ENCODE peak calls at places on chromosomes 3 and 15, in six cellular contexts. N, X, J, B, K and Y are unnamed samples.

GRCh38 chr3:48086736-48087470 is 70.7 kb upstream of the MAP4 start:
- DNase-seq in N (no peak), X (peak; percentile 89), J (no peak), B (peak; percentile 69), K (no peak), Y (no peak)

GRCh38 chr3:101954946-101955345 is 105.6 kb downstream of the NFKBIZ start:
- DNase-seq in N (no peak), X (no peak), J (no peak), B (no peak), K (no peak), Y (no peak)

GRCh38 chr15:88539441-88539840 is 7.0 kb downstream of the DET1 start:
- DNase-seq in N (no peak), X (no peak), J (no peak), B (no peak), K (no peak), Y (no peak)

GRCh38 chr15:34883633-34884032 is 85.9 kb downstream of the AQR start:
- DNase-seq in N (no peak), X (peak; percentile 16), J (no peak), B (peak; percentile 25), K (no peak), Y (no peak)

GRCh38 chr15:69824877-69825406 is 272.8 kb downstream of the TLE3 start:
- DNase-seq in N (no peak), X (no peak), J (no peak), B (no peak), K (no peak), Y (no peak)

GRCh38 chr3:146044046-146044445 is 116.9 kb downstream of the PLOD2 start:
- DNase-seq in N (no peak), X (no peak), J (no peak), B (peak; percentile 57), K (no peak), Y (no peak)

GRCh38 chr3:29194139-29194538 is 86.7 kb upstream of the RBMS3 start:
- DNase-seq in N (no peak), X (no peak), J (no peak), B (no peak), K (no peak), Y (no peak)

GRCh38 chr3:64363842-64364241 is 138.6 kb upstream of the PRICKLE2 start:
- DNase-seq in N (no peak), X (no peak), J (no peak), B (no peak), K (no peak), Y (no peak)

GRCh38 chr15:23564798-23565394 is 578 bp upstream of the MKRN3 start:
- DNase-seq in N (no peak), X (no peak), J (no peak), B (no peak), K (no peak), Y (no peak)

GRCh38 chr15:32864841-32865240 is 147.0 kb downstream of the GREM1 start:
- DNase-seq in N (no peak), X (no peak), J (no peak), B (no peak), K (no peak), Y (no peak)

GRCh38 chr15:48389701-48390143 is 58.5 kb downstream of the DUT start:
- DNase-seq in N (no peak), X (peak; percentile 68), J (no peak), B (peak; percentile 83), K (no peak), Y (no peak)

GRCh38 chr15:31801152-31801551 is 229.2 kb upstream of the CHRNA7 start:
- DNase-seq in N (peak; percentile 58), X (no peak), J (no peak), B (peak; percentile 58), K (peak; percentile 17), Y (no peak)

GRCh38 chr3:23948761-23949160 is 3.7 kb downstream of the NR1D2 start:
- DNase-seq in N (no peak), X (peak; percentile 51), J (no peak), B (peak; percentile 70), K (no peak), Y (no peak)

GRCh38 chr15:58393196-58393790 is 38.5 kb upstream of the LIPC start:
- DNase-seq in N (no peak), X (peak; percentile 30), J (no peak), B (no peak), K (no peak), Y (no peak)

GRCh38 chr3:186985713-186986364 is 55.5 kb downstream of the ST6GAL1 start:
- DNase-seq in N (no peak), X (no peak), J (no peak), B (no peak), K (no peak), Y (no peak)

GRCh38 chr3:180918542-180918941 is 6.1 kb downstream of the FXR1 start:
- DNase-seq in N (no peak), X (no peak), J (no peak), B (no peak), K (no peak), Y (no peak)

GRCh38 chr15:81334768-81335447 is 11.0 kb upstream of the STARD5 start:
- DNase-seq in N (no peak), X (no peak), J (no peak), B (no peak), K (no peak), Y (no peak)

GRCh38 chr15:81337713-81338157 is 13.8 kb upstream of the STARD5 start:
- DNase-seq in N (no peak), X (no peak), J (peak; percentile 52), B (peak; percentile 35), K (no peak), Y (no peak)

GRCh38 chr15:81337241-81337640 is 13.3 kb upstream of the STARD5 start:
- DNase-seq in N (no peak), X (no peak), J (no peak), B (no peak), K (no peak), Y (no peak)

GRCh38 chr15:81335631-81336030 is 11.7 kb upstream of the STARD5 start:
- DNase-seq in N (no peak), X (no peak), J (no peak), B (no peak), K (no peak), Y (no peak)

DNA sequence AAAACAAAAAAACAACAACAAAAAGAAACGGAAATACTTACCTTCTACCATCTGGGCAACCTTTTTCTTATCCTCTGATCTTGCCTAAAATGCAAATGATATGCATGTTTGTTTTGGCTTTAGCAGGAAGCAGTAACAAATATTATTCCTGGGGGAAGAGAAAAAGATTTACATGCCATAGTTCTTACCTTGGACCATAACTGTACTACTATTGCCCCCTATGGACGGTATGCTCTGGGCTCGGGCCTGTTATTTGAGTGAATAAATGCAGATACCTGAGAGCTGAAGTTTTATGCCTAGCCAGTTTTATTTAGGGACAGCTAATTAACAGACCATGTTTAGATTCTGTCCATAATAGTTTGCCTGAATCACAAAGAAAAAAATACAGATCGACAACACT is 12.6 kb upstream of the STARD5 start:
- DNase-seq in N (no peak), X (peak; percentile 44), J (no peak), B (peak; percentile 42), K (no peak), Y (no peak)
- H3K27ac ChIP-seq in N (no peak overlapping the region), X (no peak overlapping the region), J (no peak overlapping the region), B (no peak overlapping the region), K (no peak overlapping the region), Y (no peak overlapping the region)

GRCh38 chr3:173502983-173503568 is 105.5 kb downstream of the NLGN1 start:
- DNase-seq in N (no peak), X (peak; percentile 35), J (no peak), B (peak; percentile 49), K (no peak), Y (no peak)

DNA sequence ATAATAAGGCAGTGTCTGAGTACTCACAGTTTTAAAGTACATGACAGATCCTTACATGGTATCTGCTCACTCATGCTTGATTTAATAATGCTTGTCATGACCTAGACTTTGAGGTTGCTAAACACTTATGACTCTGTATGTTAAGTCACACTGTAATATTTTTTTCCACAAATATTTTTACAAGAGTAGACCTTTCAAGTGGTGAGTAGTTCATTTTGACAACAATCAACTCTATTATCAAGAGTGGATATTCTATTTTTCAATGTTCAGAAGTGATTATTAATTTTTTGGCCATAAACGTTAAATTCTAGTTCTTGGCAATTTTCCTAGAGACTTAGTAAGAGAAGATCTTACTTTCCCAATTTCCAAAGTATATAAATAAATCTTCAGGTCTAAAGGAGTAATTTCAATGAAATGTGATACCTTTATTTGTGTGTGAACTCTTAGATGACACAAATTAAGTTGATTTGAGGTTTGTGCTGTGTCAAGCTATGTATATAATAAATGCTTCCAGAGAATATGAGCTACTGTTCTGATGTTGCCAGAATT is 104.5 kb downstream of the NLGN1 start:
- DNase-seq in N (no peak), X (peak; percentile 4), J (no peak), B (peak; percentile 57), K (no peak), Y (no peak)
- H3K4me1 ChIP-seq in N (peaks cover 20% of the 10 kb centered on the region), X (no peaks in the 10 kb centered on the region), J (no peaks in the 10 kb centered on the region), B (no peaks in the 10 kb centered on the region), K (no peaks in the 10 kb centered on the region), Y (no peaks in the 10 kb centered on the region)

DNA sequence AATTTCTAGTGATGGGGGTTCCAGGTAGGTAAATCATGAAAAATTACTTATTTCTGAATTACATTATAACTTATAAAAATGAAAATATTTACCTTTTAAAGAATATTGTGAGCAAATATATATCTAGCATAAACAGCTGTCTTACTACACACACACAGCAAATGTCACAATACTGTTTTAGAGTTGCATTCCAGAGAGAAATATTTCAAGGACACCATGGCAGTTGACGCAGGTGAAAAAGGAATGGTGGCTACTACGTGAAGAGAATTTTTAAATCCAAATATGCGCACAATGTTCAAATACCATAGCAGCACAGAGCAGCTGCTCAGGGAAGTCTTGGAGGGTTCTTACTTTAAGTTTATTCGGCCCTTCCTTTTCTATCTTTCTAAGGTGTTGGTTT is 356.2 kb downstream of the CGGBP1 start:
- DNase-seq in N (no peak), X (no peak), J (no peak), B (no peak), K (no peak), Y (no peak)
- H3K4me3 ChIP-seq in N (no peak overlapping the region), X (no peak overlapping the region), J (no peak overlapping the region), B (no peak overlapping the region), K (no peak overlapping the region), Y (no peak overlapping the region)

GRCh38 chr3:72595376-72595775 is 252.9 kb downstream of the SHQ1 start:
- DNase-seq in N (no peak), X (no peak), J (no peak), B (no peak), K (no peak), Y (no peak)

GRCh38 chr3:72595927-72596610 is 252.2 kb downstream of the SHQ1 start:
- DNase-seq in N (no peak), X (no peak), J (no peak), B (peak; percentile 38), K (no peak), Y (no peak)

GRCh38 chr3:72593881-72594397 is 254.3 kb downstream of the SHQ1 start:
- DNase-seq in N (no peak), X (peak; percentile 18), J (no peak), B (peak; percentile 24), K (no peak), Y (no peak)

GRCh38 chr3:72597043-72597442 is 251.2 kb downstream of the SHQ1 start:
- DNase-seq in N (no peak), X (no peak), J (no peak), B (no peak), K (no peak), Y (no peak)

DNA sequence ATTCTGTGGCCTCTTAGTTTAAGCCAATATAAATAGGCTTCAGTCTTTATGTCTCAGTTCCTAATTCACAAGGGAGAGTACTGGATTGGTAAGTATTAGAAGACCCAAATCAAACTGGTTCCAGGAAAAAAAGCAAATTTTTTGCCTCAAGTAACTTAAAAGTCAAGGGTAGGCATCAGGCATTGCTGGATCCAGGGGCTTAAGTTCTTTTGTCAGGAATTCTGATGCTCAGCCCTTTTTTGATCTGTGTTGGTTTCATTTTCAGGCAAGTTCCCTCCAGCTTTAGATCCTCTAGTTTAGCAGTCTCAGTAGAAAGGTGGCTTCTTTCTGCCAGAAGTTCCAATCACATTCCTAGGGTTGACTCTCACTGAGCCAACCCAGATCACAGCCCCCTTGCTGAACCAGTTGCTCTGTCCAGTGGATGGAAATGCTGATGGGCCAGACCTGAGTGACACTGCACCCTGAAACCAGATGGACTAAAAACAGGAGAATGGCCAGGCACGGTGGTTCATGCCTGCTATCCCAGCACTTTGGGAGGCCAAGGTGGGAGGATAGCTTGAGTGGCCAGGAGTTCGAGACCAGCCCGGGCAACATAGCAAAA is 253.5 kb downstream of the SHQ1 start:
- DNase-seq in N (no peak), X (no peak), J (no peak), B (no peak), K (no peak), Y (no peak)
- H3K27ac ChIP-seq in N (no peak overlapping the region), X (no peak overlapping the region), J (no peak overlapping the region), B (no peak overlapping the region), K (no peak overlapping the region), Y (no peak overlapping the region)